ENCODE peak calls at places on chromosomes 6 and 20, in five cellular contexts. J, W, V, O and Y are unnamed samples.

GRCh38 chr6:31948753-31949413 is 3.0 kb downstream of the CFB start:
- DNase-seq in O (no peak), W (peak), J (no peak), V (no peak), Y (no peak)

GRCh38 chr6:13811627-13812358 is 2.6 kb downstream of the MCUR1 start:
- DNase-seq in J (no peak), W (no peak), V (no peak), O (no peak), Y (no peak)

GRCh38 chr20:22063753-22064152 is 358.3 kb downstream of the PAX1 start:
- DNase-seq in O (no peak), V (no peak), W (no peak), J (no peak), Y (no peak)

GRCh38 chr6:105326838-105327745 is 75.8 kb downstream of the PREP start:
- DNase-seq in J (peak), V (no peak), W (no peak), O (no peak), Y (no peak)

GRCh38 chr6:17012421-17013225 is 89.2 kb upstream of the STMND1 start:
- DNase-seq in J (no peak), W (no peak), V (no peak), O (peak), Y (no peak)

GRCh38 chr20:31608256-31608980 is 3.3 kb downstream of the ID1 start:
- DNase-seq in O (no peak), W (peak), J (peak), V (peak), Y (no peak)

GRCh38 chr6:36469148-36469661 is 26.4 kb downstream of the KCTD20 start:
- DNase-seq in J (no peak), O (no peak), W (no peak), V (no peak), Y (no peak)

GRCh38 chr6:866316-866715 is 173.4 kb upstream of the EXOC2 start:
- DNase-seq in J (no peak), O (no peak), V (no peak), W (no peak), Y (no peak)

GRCh38 chr6:45127185-45127584 is 200.9 kb upstream of the RUNX2 start:
- DNase-seq in O (no peak), J (no peak), V (no peak), W (no peak), Y (no peak)

GRCh38 chr6:219641-220198 is 72.6 kb upstream of the DUSP22 start:
- DNase-seq in O (no peak), J (no peak), V (peak), W (peak), Y (no peak)

GRCh38 chr6:43676962-43677606 is 10.5 kb downstream of the MRPS18A start:
- DNase-seq in O (no peak), W (no peak), J (no peak), V (no peak), Y (no peak)

GRCh38 chr6:46174904-46175303 is 4.1 kb upstream of the ENPP5 start:
- DNase-seq in J (no peak), O (no peak), V (no peak), W (no peak), Y (no peak)

GRCh38 chr6:81487489-81487888 is 265.0 kb downstream of the TENT5A start:
- DNase-seq in J (no peak), W (peak), O (no peak), V (no peak), Y (no peak)

GRCh38 chr20:50560867-50561266 is 50.7 kb downstream of the PTPN1 start:
- DNase-seq in O (no peak), W (no peak), V (no peak), J (no peak), Y (no peak)

GRCh38 chr6:125780540-125781306 is 10.0 kb upstream of the NCOA7 start:
- DNase-seq in V (peak), W (peak), O (no peak), J (peak), Y (peak)

GRCh38 chr6:108608453-108609275 is 47.9 kb downstream of the FOXO3 start:
- DNase-seq in O (no peak), W (no peak), J (no peak), V (no peak), Y (no peak)

GRCh38 chr6:43636312-43636667 is 650 bp downstream of the MAD2L1BP start:
- DNase-seq in O (no peak), J (no peak), W (no peak), V (no peak), Y (no peak)

GRCh38 chr6:34152042-34152524 is 6.2 kb upstream of the GRM4 start:
- DNase-seq in J (no peak), V (no peak), O (no peak), W (no peak), Y (no peak)

GRCh38 chr20:35146299-35146921 is 726 bp downstream of the EDEM2 start:
- DNase-seq in O (no peak), W (peak), J (no peak), V (peak), Y (no peak)

GRCh38 chr20:52056203-52057062 is 135.1 kb downstream of the ZFP64 start:
- DNase-seq in W (no peak), J (peak), O (no peak), V (no peak), Y (no peak)
- TF ChIP-seq ATF3 in W (no peak), J (no peak), O (no peak), V (no peak), Y (no peak)

GRCh38 chr6:150229775-150230561 is 87.1 kb downstream of the PPP1R14C start:
- DNase-seq in O (no peak), J (no peak), V (no peak), W (no peak), Y (no peak)
- TF ChIP-seq CEBPB in O (no peak), J (no peak), V (no peak), W (no peak), Y (no peak)

DNA sequence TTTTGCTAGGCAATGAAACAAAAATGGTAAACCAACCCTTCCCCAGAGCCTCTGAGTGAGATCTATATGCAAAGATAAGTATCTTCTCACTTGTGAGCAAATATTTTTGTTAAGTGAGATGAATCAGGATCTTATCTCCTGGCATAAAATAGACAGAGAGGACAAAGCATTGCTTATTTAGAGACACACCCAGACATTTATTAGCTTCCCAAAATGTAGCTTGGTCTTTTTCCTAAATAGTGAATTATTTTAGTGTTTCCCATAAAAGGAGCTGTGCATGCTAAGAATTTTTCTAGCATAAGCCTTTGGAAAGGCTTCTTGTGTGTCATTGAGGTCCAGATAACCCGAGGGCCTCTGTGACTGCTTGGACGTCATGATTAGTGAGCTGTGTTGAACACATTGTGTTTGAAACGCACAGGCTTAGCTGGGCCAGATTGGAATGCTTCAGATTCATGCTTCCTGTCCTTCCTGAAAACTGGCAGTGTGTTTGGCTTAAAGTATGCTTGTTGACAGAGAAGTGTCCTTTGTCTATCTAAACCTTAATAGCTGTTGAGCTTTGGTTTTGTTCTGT is 16.5 kb downstream of the MTHFD1L start:
- DNase-seq in O (no peak), V (peak), W (no peak), J (no peak), Y (no peak)
- TF ChIP-seq ATF3 in O (no peak), V (no peak), W (no peak), J (no peak), Y (no peak)

GRCh38 chr6:145020114-145020513 is 715.2 kb downstream of the EPM2A start:
- DNase-seq in O (no peak), V (no peak), J (no peak), W (no peak), Y (no peak)

GRCh38 chr6:145017516-145017915 is 717.8 kb downstream of the EPM2A start:
- DNase-seq in V (no peak), O (no peak), W (no peak), J (no peak), Y (no peak)

GRCh38 chr6:145015739-145016558 is 719.4 kb downstream of the EPM2A start:
- DNase-seq in W (no peak), O (no peak), J (peak), V (no peak), Y (peak)

GRCh38 chr6:145017051-145017450 is 718.3 kb downstream of the EPM2A start:
- DNase-seq in O (no peak), J (no peak), W (no peak), V (no peak), Y (no peak)

DNA sequence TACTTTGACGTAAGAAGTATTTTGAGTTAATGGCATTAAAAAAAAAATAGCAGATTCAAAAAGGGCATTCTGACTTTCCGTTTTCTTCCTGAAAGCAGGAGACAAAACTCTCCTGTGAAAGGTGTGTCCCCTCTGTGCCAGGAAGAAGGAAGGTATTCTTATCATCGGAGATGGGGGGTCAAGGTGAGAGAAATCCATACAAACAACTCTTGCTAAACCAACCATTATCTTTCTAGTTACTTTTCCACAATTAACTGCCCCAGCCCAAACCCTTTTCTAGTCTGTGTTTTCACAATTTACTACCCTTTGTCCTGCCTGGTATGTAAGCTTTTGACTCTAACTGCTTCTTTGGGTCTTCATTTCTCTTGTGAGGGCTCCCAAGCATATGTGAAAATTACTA is 717.3 kb downstream of the EPM2A start:
- DNase-seq in O (no peak), V (no peak), J (no peak), W (no peak), Y (no peak)
- TF ChIP-seq CEBPB in O (no peak), V (no peak), J (no peak), W (no peak), Y (no peak)

DNA sequence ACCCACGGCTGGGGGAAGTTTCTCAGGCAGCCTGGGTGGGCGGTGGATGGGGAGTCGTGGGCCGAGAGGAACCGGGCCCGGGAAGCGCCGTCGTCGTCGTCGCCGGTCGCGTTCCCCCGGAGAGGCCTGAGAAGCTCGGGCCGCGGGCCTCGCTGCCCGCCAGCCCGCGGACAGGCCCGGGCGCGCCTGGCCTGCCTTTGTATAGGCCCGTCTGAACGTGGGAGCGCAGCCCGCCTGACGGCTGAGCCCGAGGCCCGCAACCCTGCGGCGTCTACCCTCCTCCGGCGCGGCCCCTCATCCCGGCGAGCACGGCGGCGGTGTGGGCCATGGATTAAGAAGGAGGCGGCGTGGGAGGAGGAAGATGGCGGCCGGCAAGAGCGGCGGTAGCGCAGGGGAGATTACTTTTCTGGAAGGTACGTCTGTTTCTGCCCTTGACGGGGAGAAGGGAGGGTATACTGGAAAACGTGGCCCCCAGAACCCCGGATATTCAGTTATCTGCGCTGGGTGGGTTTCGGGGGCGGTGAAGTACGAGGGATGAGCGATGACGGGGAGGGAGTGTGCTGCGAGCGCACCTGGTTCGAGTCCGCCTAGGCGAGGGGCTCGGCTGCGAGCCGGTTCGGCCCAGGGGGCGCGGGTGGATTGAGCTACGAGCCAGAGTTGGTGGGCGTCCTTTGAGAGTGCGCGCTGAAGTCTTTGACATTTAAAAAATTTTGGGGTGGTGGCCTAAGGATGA is 650 bp downstream of the SENP6 start:
- DNase-seq in V (no peak), W (peak), J (peak), O (no peak), Y (no peak)
- TF ChIP-seq ATF3 in V (no peak), W (no peak), J (no peak), O (no peak), Y (no peak)